ENCODE peak calls at places on chromosomes 13 and 19, in five cellular contexts. F is H1, K is mesenchymal stem cell, H is neuronal stem cell, L is H9. E is an unnamed sample.

GRCh38 chr13:101575591-101575990 is 123.1 kb downstream of the ITGBL1 start:
- DNase-seq in K (no peak), L (no peak), H (no peak), F (no peak), E (no peak)

GRCh38 chr13:67935655-67936054 is 705.5 kb upstream of the PCDH9 start:
- DNase-seq in F (no peak), K (no peak), L (no peak), H (no peak), E (no peak)

GRCh38 chr19:35276706-35277281 is 5.5 kb upstream of the HAMP start:
- DNase-seq in L (no peak), K (no peak), F (no peak), H (no peak), E (no peak)

GRCh38 chr19:18340990-18341868 is 831 bp downstream of the PGPEP1 start:
- DNase-seq in F (peak), L (peak), K (peak), H (no peak), E (peak)

GRCh38 chr19:56191115-56191514 is 6.5 kb downstream of the ZSCAN5B start:
- DNase-seq in F (peak), L (no peak), K (no peak), H (no peak), E (no peak)

GRCh38 chr19:41705393-41706174 is 2.8 kb upstream of the CEACAM5 start:
- DNase-seq in H (peak), F (no peak), L (peak), K (no peak), E (no peak)

GRCh38 chr13:40996433-40997095 is 22.6 kb downstream of the ELF1 start:
- DNase-seq in K (no peak), F (no peak), L (no peak), H (no peak), E (no peak)

GRCh38 chr19:43464089-43464775 is 1.2 kb downstream of the LYPD3 start:
- DNase-seq in H (no peak), K (no peak), F (peak), L (no peak), E (no peak)

GRCh38 chr13:51599444-51600176 is 15.3 kb downstream of the WDFY2 start:
- DNase-seq in H (no peak), K (no peak), L (no peak), F (no peak), E (no peak)

GRCh38 chr19:44278181-44278690 is 18.6 kb downstream of the ZNF233 start:
- DNase-seq in L (no peak), K (no peak), F (no peak), H (no peak), E (peak)

GRCh38 chr19:3034845-3035541 is 5.9 kb upstream of the TLE2 start:
- DNase-seq in F (peak), H (no peak), K (peak), L (no peak), E (peak)

GRCh38 chr19:10769533-10770491 is 51.9 kb downstream of the DNM2 start:
- DNase-seq in K (peak), F (no peak), L (no peak), H (no peak), E (peak)

GRCh38 chr13:97191143-97191542 is 31.0 kb upstream of the MBNL2 start:
- DNase-seq in H (no peak), F (no peak), L (no peak), K (no peak), E (no peak)

GRCh38 chr19:38317104-38317612 is 1.4 kb upstream of the YIF1B start:
- DNase-seq in F (no peak), K (no peak), H (no peak), L (no peak), E (no peak)

GRCh38 chr13:27926644-27927434 is 7.0 kb downstream of the PDX1 start:
- DNase-seq in H (peak), L (peak), F (peak), K (no peak), E (no peak)

GRCh38 chr13:45195421-45195820 is 5.4 kb downstream of the KCTD4 start:
- DNase-seq in K (peak), H (no peak), F (no peak), L (no peak), E (no peak)

GRCh38 chr13:51148223-51148951 is 37.3 kb upstream of the C13orf42 start:
- DNase-seq in H (peak), F (peak), K (no peak), L (peak), E (no peak)

GRCh38 chr19:29663861-29664752 is 1.2 kb upstream of the PLEKHF1 start:
- DNase-seq in K (peak), H (no peak), F (no peak), L (no peak), E (peak)

GRCh38 chr19:13794388-13794751 is 873 bp upstream of the ZSWIM4 start:
- DNase-seq in H (no peak), L (no peak), K (peak), F (no peak), E (peak)

GRCh38 chr19:43718627-43719377 is 2.9 kb downstream of the IRGC start:
- DNase-seq in F (no peak), H (no peak), K (no peak), L (no peak), E (no peak)

GRCh38 chr19:18233224-18233825 is 7.1 kb upstream of the PDE4C start:
- DNase-seq in L (peak), K (peak), F (peak), H (no peak), E (peak)

GRCh38 chr19:34983786-34984185 is 16.3 kb upstream of the GRAMD1A start:
- DNase-seq in L (no peak), F (no peak), H (no peak), K (no peak), E (no peak)

GRCh38 chr19:15464394-15465385 is at the start of gene RASAL3:
- DNase-seq in F (no peak), H (no peak), L (peak), K (no peak), E (no peak)

GRCh38 chr13:66940113-66940512 is 290.0 kb downstream of the PCDH9 start:
- DNase-seq in K (no peak), H (no peak), L (no peak), F (no peak), E (no peak)

GRCh38 chr19:9727644-9728043 is 40.9 kb downstream of the ZNF846 start:
- DNase-seq in H (no peak), K (no peak), F (no peak), L (no peak), E (no peak)

GRCh38 chr19:16571689-16572331 is 405 bp downstream of the SLC35E1 start:
- DNase-seq in F (peak), K (peak), H (peak), L (no peak), E (peak)
- H4K91ac ChIP-seq in F (peak), K (peak), H (no peak), L (no peak), E (peak)

GRCh38 chr13:24148414-24149305 is 11.9 kb upstream of the SPATA13 start:
- DNase-seq in F (no peak), K (peak), H (no peak), L (peak), E (peak)
- H2BK120ac ChIP-seq in F (no peak), K (peak), H (no peak), L (no peak), E (peak)

DNA sequence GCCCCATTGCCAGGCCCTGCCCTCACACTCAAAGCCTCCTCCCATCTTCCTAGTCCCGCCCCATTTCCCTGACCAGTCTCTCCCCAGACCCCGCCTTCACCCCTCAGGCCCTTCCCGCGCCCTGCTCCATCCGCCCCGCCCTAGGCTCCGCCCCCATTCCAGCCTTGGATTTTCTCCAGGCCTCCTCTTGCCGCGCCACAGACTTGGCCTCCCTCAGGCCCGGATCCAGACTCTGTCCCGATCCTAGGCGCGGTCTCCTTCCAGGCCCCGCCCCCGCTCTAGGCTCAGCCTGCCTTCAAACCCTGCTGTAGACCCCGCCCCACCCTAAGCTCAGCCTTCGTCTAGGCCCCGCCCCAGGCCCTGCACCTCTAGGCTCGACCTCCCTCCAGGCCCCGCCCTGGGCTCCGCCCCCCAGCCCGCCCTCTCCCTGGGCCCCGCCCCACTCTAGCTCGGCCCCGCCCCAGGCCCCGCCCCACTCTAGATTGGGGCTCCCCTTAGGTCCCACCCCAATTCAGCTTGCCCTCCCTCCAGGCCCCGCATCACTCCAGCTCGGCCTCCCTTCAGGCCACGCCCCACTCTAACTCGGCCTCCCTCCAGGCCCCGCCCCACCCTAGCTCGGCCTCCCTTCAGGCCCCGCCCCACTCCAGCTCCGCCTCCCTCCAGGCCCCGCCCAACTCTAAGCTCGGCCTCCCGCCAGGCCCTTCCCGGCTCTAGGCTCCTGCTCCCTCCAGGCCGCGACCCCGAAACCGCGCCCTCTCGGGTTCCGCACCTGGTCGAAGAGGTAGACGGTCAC is 18.5 kb downstream of the LMTK3 start:
- DNase-seq in K (peak), L (peak), H (peak), F (peak), E (peak)
- H4K91ac ChIP-seq in K (peak), L (no peak), H (no peak), F (no peak), E (peak)

GRCh38 chr19:8413593-8413923 is 453 bp downstream of the MARCHF2 start:
- DNase-seq in K (no peak), F (no peak), H (no peak), L (no peak), E (no peak)
- H2BK120ac ChIP-seq in K (no peak), F (no peak), H (no peak), L (no peak), E (no peak)

DNA sequence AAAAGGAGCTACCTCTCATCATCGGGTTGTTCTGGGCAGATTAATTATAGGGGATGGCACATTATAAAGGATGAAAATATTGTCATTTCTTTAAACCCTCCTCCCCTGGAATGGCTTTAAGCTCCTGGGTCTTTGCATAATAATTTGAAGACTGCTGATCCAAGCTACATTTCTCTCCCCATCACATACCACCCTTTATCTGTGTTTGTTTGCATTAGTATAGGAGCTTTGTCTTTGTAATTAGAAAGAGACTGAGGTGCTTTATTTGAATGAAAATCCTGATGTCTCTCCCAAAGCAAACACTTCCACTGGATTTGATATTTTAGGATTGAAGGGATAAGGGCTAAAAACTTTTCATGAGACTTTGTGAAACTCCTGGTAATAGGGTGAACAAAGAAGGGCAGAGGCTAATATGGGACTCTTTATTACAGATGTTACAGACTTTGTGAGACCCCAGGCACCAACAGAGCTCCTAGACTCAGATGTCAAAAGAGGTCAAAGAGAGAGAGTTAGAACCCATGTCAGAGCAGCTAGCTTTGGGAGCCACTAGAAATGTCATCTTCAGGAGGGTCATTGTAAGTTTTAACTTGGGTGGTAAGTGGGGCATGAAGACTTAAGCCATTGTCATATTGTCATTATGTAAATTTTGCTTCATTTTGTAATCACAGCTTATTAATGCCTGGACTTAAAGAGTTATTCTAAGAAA is 75.3 kb upstream of the RXFP2 start:
- DNase-seq in F (no peak), L (no peak), H (no peak), K (no peak), E (no peak)
- H4K91ac ChIP-seq in F (no peak), L (no peak), H (no peak), K (no peak), E (no peak)

DNA sequence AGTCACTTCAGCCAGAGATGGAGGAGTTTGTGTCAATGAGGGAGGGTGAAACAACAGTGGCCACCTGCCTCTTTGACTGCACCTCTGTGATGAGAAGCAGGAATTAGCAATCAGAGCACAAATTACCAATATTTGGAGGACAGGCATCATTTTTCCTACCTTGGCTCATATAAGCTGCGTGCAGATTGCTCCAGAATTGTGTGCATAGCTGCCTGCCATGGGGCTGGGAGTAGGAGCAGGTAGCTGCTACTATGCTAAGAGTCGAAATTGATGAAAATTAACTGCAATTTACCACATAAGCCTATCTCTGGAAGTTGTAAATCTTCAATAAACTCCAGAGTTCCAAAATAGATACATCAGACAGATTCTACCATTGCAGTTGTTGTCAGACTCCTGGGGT is 167.5 kb upstream of the HTR2A start:
- DNase-seq in K (no peak), L (no peak), H (no peak), F (no peak), E (no peak)
- H2BK120ac ChIP-seq in K (no peak), L (no peak), H (no peak), F (no peak), E (no peak)

GRCh38 chr13:33083054-33083453 is 66.8 kb downstream of the KL start:
- DNase-seq in H (no peak), K (no peak), F (no peak), L (no peak), E (no peak)
- H4K91ac ChIP-seq in H (no peak), K (no peak), F (no peak), L (no peak), E (no peak)

GRCh38 chr19:4976412-4977298 is 7.7 kb downstream of the KDM4B start:
- DNase-seq in F (peak), H (no peak), K (peak), L (peak), E (peak)

GRCh38 chr19:4979211-4979807 is 10.4 kb downstream of the KDM4B start:
- DNase-seq in K (no peak), L (no peak), F (no peak), H (no peak), E (no peak)

GRCh38 chr19:4980087-4980486 is 11.2 kb downstream of the KDM4B start:
- DNase-seq in L (no peak), H (no peak), K (no peak), F (no peak), E (no peak)

GRCh38 chr19:4974855-4975469 is 6.0 kb downstream of the KDM4B start:
- DNase-seq in K (peak), L (no peak), F (no peak), H (no peak), E (no peak)

DNA sequence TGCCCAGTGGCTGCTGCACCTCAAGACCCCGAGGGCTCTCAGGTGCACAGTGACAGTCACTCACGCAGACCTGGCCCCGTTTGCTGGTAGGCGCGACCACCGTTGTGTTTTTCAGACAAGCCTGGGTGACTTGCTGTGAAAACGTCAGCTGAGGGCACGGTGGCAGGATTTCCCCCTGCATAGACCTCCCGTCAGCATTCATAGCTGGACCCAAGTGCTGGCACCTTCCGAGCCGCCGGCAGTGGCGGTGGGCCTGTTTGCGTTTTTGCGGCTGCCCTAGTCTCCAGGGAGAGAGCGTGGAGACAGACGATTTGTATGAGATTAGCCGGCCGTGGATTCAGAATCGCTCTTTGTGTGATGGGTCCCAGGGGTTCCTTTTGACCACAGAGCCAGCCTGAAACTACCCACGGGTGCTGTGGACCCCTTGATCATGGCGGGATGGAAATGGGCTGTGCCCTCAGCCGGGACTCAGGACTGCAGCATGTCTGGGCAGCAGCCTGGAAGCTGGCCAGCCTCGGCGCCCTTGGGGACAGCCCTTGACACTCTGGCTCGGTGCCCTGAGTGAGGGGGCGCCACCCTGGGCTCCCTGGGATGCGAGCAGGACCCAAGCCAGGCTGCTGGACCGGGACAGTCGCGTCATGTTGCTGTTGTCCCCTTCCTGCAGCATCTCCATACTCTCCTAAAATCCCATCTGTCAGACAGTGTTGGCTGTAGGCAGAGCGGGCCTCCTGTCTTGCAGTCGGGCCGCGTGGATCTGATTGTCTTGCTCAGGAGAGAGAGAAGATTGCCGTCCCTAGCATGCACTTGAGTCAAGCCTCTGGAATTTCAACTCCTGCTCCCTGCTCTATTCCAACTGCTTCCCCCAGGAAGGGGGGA is 8.6 kb downstream of the KDM4B start:
- DNase-seq in L (no peak), K (peak), H (no peak), F (no peak), E (peak)
- H2BK120ac ChIP-seq in L (no peak), K (peak), H (no peak), F (no peak), E (peak)